ENCODE peak calls at places on chromosome 1, in six cellular contexts. C, E, G, K, B and X are unnamed samples.
A peak's percentile ranks its signal among the peaks of the same experiment; 100 is the strongest.

GRCh38 chr1:234309598-234310459 is 63.4 kb upstream of the COA6 start:
- DNase-seq in C (no peak), E (peak; percentile 46), G (peak; percentile 78), K (peak; percentile 63), B (peak; percentile 86), X (peak; percentile 35)

GRCh38 chr1:44740179-44740617 is 561 bp downstream of the KIF2C start:
- DNase-seq in C (no peak), E (no peak), G (no peak), K (no peak), B (no peak), X (no peak)

GRCh38 chr1:61301824-61302652 is 219.7 kb downstream of the NFIA start:
- DNase-seq in C (no peak), E (peak; percentile 80), G (no peak), K (no peak), B (no peak), X (no peak)

GRCh38 chr1:78472851-78473496 is 17.8 kb upstream of the PTGFR start:
- DNase-seq in C (no peak), E (no peak), G (no peak), K (no peak), B (no peak), X (no peak)

GRCh38 chr1:245217853-245218608 is 63.2 kb downstream of the KIF26B start:
- DNase-seq in C (no peak), E (no peak), G (no peak), K (no peak), B (no peak), X (no peak)

GRCh38 chr1:114154963-114155322 is 1.3 kb upstream of the SYT6 start:
- DNase-seq in C (no peak), E (no peak), G (no peak), K (no peak), B (no peak), X (no peak)

GRCh38 chr1:89516055-89516454 is 8.6 kb upstream of the LRRC8B start:
- DNase-seq in C (no peak), E (peak; percentile 75), G (no peak), K (no peak), B (peak; percentile 73), X (no peak)

GRCh38 chr1:246476771-246477170 is 30.3 kb downstream of the SMYD3 start:
- DNase-seq in C (no peak), E (no peak), G (no peak), K (no peak), B (no peak), X (no peak)

GRCh38 chr1:119101563-119101962 is 38.9 kb downstream of the WARS2 start:
- DNase-seq in C (no peak), E (peak; percentile 6), G (no peak), K (no peak), B (no peak), X (no peak)

GRCh38 chr1:175072131-175072941 is 4.7 kb downstream of the TNN start:
- DNase-seq in C (no peak), E (peak; percentile 74), G (no peak), K (peak; percentile 29), B (no peak), X (no peak)

GRCh38 chr1:54885237-54885679 is 1.7 kb downstream of the DHCR24 start:
- DNase-seq in C (no peak), E (no peak), G (no peak), K (no peak), B (no peak), X (no peak)

GRCh38 chr1:179366093-179366800 is 476 bp downstream of the AXDND1 start:
- DNase-seq in C (no peak), E (peak; percentile 8), G (no peak), K (no peak), B (peak; percentile 9), X (no peak)

GRCh38 chr1:24266398-24266941 is 52.7 kb upstream of the GRHL3 start:
- DNase-seq in C (no peak), E (peak; percentile 73), G (no peak), K (no peak), B (peak; percentile 60), X (no peak)

GRCh38 chr1:193706763-193707162 is 520.4 kb upstream of the B3GALT2 start:
- DNase-seq in C (no peak), E (peak; percentile 25), G (no peak), K (no peak), B (no peak), X (no peak)

GRCh38 chr1:111366256-111366655 is 61.3 kb downstream of the OVGP1 start:
- DNase-seq in C (no peak), E (peak; percentile 50), G (no peak), K (no peak), B (no peak), X (no peak)

GRCh38 chr1:41762251-41762650 is 156.5 kb downstream of the HIVEP3 start:
- DNase-seq in C (no peak), E (no peak), G (no peak), K (no peak), B (no peak), X (no peak)

GRCh38 chr1:30263405-30263804 is 460.0 kb downstream of the MATN1 start:
- DNase-seq in C (no peak), E (no peak), G (no peak), K (no peak), B (no peak), X (no peak)

GRCh38 chr1:181423301-181423918 is 59.9 kb upstream of the CACNA1E start:
- DNase-seq in C (no peak), E (peak; percentile 14), G (no peak), K (peak; percentile 29), B (peak; percentile 61), X (peak; percentile 34)

GRCh38 chr1:67053535-67053784 is 488 bp downstream of the SLC35D1 start:
- DNase-seq in C (no peak), E (no peak), G (no peak), K (peak; percentile 72), B (peak; percentile 19), X (peak; percentile 72)

GRCh38 chr1:23169727-23170335 is 1.2 kb upstream of the LUZP1 start:
- DNase-seq in C (peak; percentile 36), E (peak; percentile 72), G (peak; percentile 81), K (no peak), B (no peak), X (peak; percentile 55)

GRCh38 chr1:46342677-46343350 is 2.2 kb downstream of the NSUN4 start:
- DNase-seq in C (no peak), E (no peak), G (no peak), K (no peak), B (no peak), X (no peak)

GRCh38 chr1:46343705-46344104 is 3.1 kb downstream of the NSUN4 start:
- DNase-seq in C (no peak), E (no peak), G (no peak), K (no peak), B (no peak), X (no peak)

GRCh38 chr1:46343351-46343695 is 2.7 kb downstream of the NSUN4 start:
- DNase-seq in C (no peak), E (no peak), G (no peak), K (no peak), B (no peak), X (no peak)

GRCh38 chr1:46344481-46344880 is 3.9 kb downstream of the NSUN4 start:
- DNase-seq in C (no peak), E (no peak), G (no peak), K (no peak), B (no peak), X (no peak)

GRCh38 chr1:46345281-46345680 is 4.7 kb downstream of the NSUN4 start:
- DNase-seq in C (no peak), E (no peak), G (no peak), K (no peak), B (no peak), X (no peak)
- H3K4me1 ChIP-seq in C (peaks cover 19% of the 10 kb centered on the region), E (peaks cover 4% of the 10 kb centered on the region), G (peaks cover 11% of the 10 kb centered on the region), K (peaks cover 3% of the 10 kb centered on the region), B (peaks cover 9% of the 10 kb centered on the region), X (peaks cover 23% of the 10 kb centered on the region)

DNA sequence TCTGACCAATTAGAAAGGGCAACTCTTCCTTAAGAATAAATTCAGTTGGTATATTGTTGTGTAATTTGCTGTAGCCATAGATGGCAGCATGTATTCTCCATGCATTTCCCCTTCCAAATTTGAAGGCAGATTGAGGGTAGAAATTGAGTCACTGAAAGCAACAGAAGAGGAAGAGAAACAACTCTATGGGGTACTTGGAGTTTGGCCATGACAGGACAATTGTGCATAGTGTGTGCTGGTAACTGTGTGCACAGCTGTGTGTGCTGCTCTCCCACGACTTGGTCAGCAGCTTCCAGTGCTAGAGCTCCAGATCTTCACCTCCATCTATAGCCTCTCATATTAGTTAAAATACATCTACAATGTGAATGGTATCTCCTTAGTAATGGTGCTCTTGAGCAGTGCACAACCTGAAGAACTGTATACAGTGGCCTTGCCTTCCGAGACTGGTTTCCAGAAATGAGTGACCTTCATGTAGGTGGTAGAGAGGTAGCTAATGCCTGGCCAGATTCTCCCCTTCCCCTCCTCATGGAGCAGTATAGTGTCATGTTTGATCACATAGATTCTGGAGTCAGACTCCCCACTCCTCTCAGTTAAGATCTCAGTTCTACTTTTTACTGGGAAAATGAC is 882 bp upstream of the FCAMR start:
- DNase-seq in C (no peak), E (no peak), G (no peak), K (no peak), B (no peak), X (no peak)
- H3K4me3 ChIP-seq in C (no peak overlapping the region), E (no peak overlapping the region), G (no peak overlapping the region), K (no peak overlapping the region), B (no peak overlapping the region), X (no peak overlapping the region)

GRCh38 chr1:199404191-199404590 is 623.3 kb upstream of the NR5A2 start:
- DNase-seq in C (no peak), E (peak; percentile 57), G (no peak), K (no peak), B (no peak), X (no peak)
- H3K9me3 ChIP-seq in C (no peaks in the 10 kb centered on the region), E (no peaks in the 10 kb centered on the region), G (no peaks in the 10 kb centered on the region), K (no peaks in the 10 kb centered on the region), B (no peaks in the 10 kb centered on the region), X (peaks cover 6% of the 10 kb centered on the region)

GRCh38 chr1:33649759-33650158 is 177.3 kb downstream of the ZSCAN20 start:
- DNase-seq in C (no peak), E (no peak), G (no peak), K (no peak), B (no peak), X (no peak)
- H3K4me1 ChIP-seq in C (no peaks in the 10 kb centered on the region), E (no peaks in the 10 kb centered on the region), G (no peaks in the 10 kb centered on the region), K (no peaks in the 10 kb centered on the region), B (no peaks in the 10 kb centered on the region), X (no peaks in the 10 kb centered on the region)